ENCODE peak calls at places on chromosomes 4 and X, in eight cellular contexts. L is PC-3, U is upper lobe of right lung, T is AG10803, O is cardiac fibroblast, F is suprapubic skin, C is psoas muscle, Y is HFF-Myc. Q is an unnamed sample.

GRCh38 chr4:60805500-60806313 is 394.4 kb upstream of the ADGRL3 start:
- DNase-seq in L (peak; percentile 78), U (no peak), T (peak; percentile 0), O (peak; percentile 65), F (no peak), C (no peak), Y (peak; percentile 2), Q (peak; percentile 57)

GRCh38 chr4:100872811-100873210 is 355.0 kb upstream of the EMCN start:
- DNase-seq in L (no peak), U (no peak), T (peak; percentile 4), O (no peak), F (no peak), C (no peak), Y (no peak), Q (peak; percentile 5)

GRCh38 chrX:17627026-17627425 is 110.3 kb upstream of the SCML1 start:
- DNase-seq in L (no peak), U (no peak), T (no peak), O (no peak), F (no peak), C (no peak), Y (no peak), Q (no peak)

GRCh38 chr4:147984065-147984777 is 252.3 kb downstream of the ARHGAP10 start:
- DNase-seq in L (peak; percentile 60), U (no peak), T (peak; percentile 51), O (peak; percentile 66), F (no peak), C (no peak), Y (peak; percentile 38), Q (peak; percentile 47)

GRCh38 chr4:98470831-98471230 is 187.6 kb downstream of the TSPAN5 start:
- DNase-seq in L (no peak), U (no peak), T (no peak), O (no peak), F (no peak), C (no peak), Y (no peak), Q (no peak)

GRCh38 chr4:8538703-8539567 is 41.3 kb upstream of the GPR78 start:
- DNase-seq in L (peak; percentile 96), U (peak; percentile 53), T (peak; percentile 72), O (peak; percentile 84), F (no peak), C (peak; percentile 36), Y (no peak), Q (peak; percentile 79)

GRCh38 chrX:102516314-102516936 is at the start of gene TMSB15A:
- DNase-seq in L (peak; percentile 29), U (peak; percentile 82), T (peak; percentile 12), O (peak; percentile 18), F (peak; percentile 72), C (peak; percentile 68), Y (no peak), Q (peak; percentile 29)

GRCh38 chr4:85514117-85514516 is 39.2 kb downstream of the ARHGAP24 start:
- DNase-seq in L (no peak), U (no peak), T (no peak), O (no peak), F (no peak), C (no peak), Y (no peak), Q (no peak)

GRCh38 chrX:116806288-116806802 is 343.6 kb upstream of the CT83 start:
- DNase-seq in L (no peak), U (no peak), T (no peak), O (no peak), F (no peak), C (no peak), Y (no peak), Q (no peak)

GRCh38 chr4:65083076-65083475 is 587.2 kb downstream of the EPHA5 start:
- DNase-seq in L (no peak), U (no peak), T (no peak), O (peak; percentile 10), F (no peak), C (no peak), Y (no peak), Q (peak; percentile 5)

GRCh38 chr4:82851902-82852750 is 38.8 kb downstream of the SEC31A start:
- DNase-seq in L (peak; percentile 60), U (no peak), T (peak; percentile 29), O (peak; percentile 61), F (no peak), C (no peak), Y (no peak), Q (peak; percentile 42)

GRCh38 chr4:83369825-83370639 is 35.4 kb upstream of the HPSE start:
- DNase-seq in L (no peak), U (no peak), T (peak; percentile 26), O (peak; percentile 21), F (no peak), C (no peak), Y (no peak), Q (no peak)

GRCh38 chrX:1463581-1464281 is 11.0 kb upstream of the ASMTL start:
- DNase-seq in L (no peak), U (peak; percentile 40), T (no peak), O (no peak), F (peak; percentile 30), C (no peak), Y (no peak), Q (no peak)

GRCh38 chrX:13985697-13986435 is 43.8 kb downstream of the GEMIN8 start:
- DNase-seq in L (no peak), U (no peak), T (no peak), O (no peak), F (no peak), C (no peak), Y (no peak), Q (no peak)

GRCh38 chrX:109270580-109271484 is 211.1 kb downstream of the GUCY2F start:
- DNase-seq in L (no peak), U (peak; percentile 64), T (no peak), O (peak; percentile 49), F (no peak), C (no peak), Y (no peak), Q (peak; percentile 94)

GRCh38 chr4:122517345-122517744 is 60.8 kb upstream of the IL2 start:
- DNase-seq in L (no peak), U (no peak), T (no peak), O (no peak), F (no peak), C (no peak), Y (no peak), Q (no peak)

GRCh38 chr4:125420499-125420898 is 105.7 kb downstream of the FAT4 start:
- DNase-seq in L (no peak), U (no peak), T (no peak), O (no peak), F (no peak), C (no peak), Y (no peak), Q (no peak)

GRCh38 chr4:121656269-121656641 is 40.5 kb downstream of the ANXA5 start:
- DNase-seq in L (peak; percentile 62), U (no peak), T (peak; percentile 83), O (peak; percentile 86), F (no peak), C (peak; percentile 31), Y (peak; percentile 46), Q (peak; percentile 83)

GRCh38 chr4:6198278-6198677 is 2.1 kb downstream of the JAKMIP1 start:
- DNase-seq in L (no peak), U (no peak), T (no peak), O (no peak), F (no peak), C (no peak), Y (no peak), Q (no peak)

GRCh38 chrX:110381216-110381615 is 22.6 kb downstream of the RTL9 start:
- DNase-seq in L (peak; percentile 44), U (no peak), T (peak; percentile 58), O (peak; percentile 36), F (no peak), C (no peak), Y (no peak), Q (no peak)

GRCh38 chr4:183504930-183505555 is at the start of gene ING2:
- DNase-seq in L (no peak), U (no peak), T (peak; percentile 63), O (no peak), F (peak; percentile 82), C (no peak), Y (no peak), Q (peak; percentile 82)

GRCh38 chr4:183505556-183506388 is 914 bp downstream of the ING2 start:
- DNase-seq in L (peak; percentile 71), U (peak; percentile 94), T (peak; percentile 82), O (peak; percentile 90), F (peak; percentile 93), C (peak; percentile 85), Y (peak; percentile 54), Q (peak; percentile 90)

GRCh38 chr4:183506389-183506735 is 1.5 kb downstream of the ING2 start:
- DNase-seq in L (no peak), U (no peak), T (no peak), O (no peak), F (no peak), C (no peak), Y (no peak), Q (no peak)

GRCh38 chr4:183503497-183504063 is 1.3 kb upstream of the ING2 start:
- DNase-seq in L (peak; percentile 35), U (no peak), T (no peak), O (no peak), F (peak; percentile 75), C (no peak), Y (no peak), Q (peak; percentile 19)

GRCh38 chr4:183504064-183504929 is 561 bp upstream of the ING2 start:
- DNase-seq in L (peak; percentile 95), U (peak; percentile 100), T (peak; percentile 97), O (peak; percentile 97), F (peak; percentile 99), C (peak; percentile 100), Y (peak; percentile 77), Q (peak; percentile 99)
- TF ChIP-seq CTCF in L (no peak), U (peak; percentile 34), T (peak; percentile 21), O (no peak), F (peak; percentile 33), C (peak; percentile 27), Y (peak; percentile 7), Q (peak; percentile 22)

DNA sequence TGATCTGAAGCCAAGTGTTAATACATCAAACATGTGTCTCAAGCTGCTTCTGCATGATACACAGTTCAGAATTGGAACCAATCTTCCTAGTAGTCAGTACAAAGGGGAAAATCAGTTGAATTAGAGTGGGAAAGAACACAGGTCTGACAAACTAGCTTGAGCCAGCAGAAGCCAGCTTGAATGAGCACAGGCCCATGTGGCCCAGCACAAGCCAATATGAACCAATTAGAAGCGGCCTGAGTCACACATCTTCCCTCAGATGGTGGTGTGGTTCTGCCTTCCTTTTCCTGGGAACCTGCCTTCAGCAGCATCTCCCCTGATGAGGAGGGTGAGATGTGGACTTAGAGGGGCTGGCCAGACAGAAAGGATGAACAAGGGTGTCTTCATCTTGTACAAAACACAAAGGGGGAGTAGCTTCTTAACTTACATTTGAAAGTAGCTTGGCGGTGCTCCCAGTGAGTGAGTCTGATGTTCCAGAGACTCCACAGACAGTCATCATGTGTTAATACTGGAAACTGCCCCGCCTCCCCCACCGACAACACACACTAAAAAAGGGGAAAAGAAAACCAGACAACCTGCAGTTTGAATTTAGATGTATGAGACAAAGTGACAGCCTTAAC is 72.0 kb downstream of the FRMPD4 start:
- DNase-seq in L (peak; percentile 84), U (no peak), T (peak; percentile 70), O (peak; percentile 89), F (no peak), C (peak; percentile 13), Y (no peak), Q (peak; percentile 48)
- H3K4me3 ChIP-seq in L (peak overlapping the region; percentile 44), U (no peak overlapping the region), T (no peak overlapping the region), O (no peak overlapping the region), F (no peak overlapping the region), C (no peak overlapping the region), Y (no peak overlapping the region), Q (no peak overlapping the region)

GRCh38 chr4:38670939-38671593 is 7.1 kb downstream of the KLF3 start:
- DNase-seq in L (peak; percentile 33), U (no peak), T (no peak), O (no peak), F (no peak), C (no peak), Y (no peak), Q (no peak)
- TF ChIP-seq CTCF in L (no peak), U (no peak), T (no peak), O (no peak), F (no peak), C (no peak), Y (no peak), Q (no peak)

GRCh38 chrX:137982791-137983190 is 416.9 kb downstream of the ZIC3 start:
- DNase-seq in L (no peak), U (no peak), T (no peak), O (no peak), F (no peak), C (no peak), Y (no peak), Q (no peak)
- H3K4me3 ChIP-seq in L (no peak overlapping the region), U (no peak overlapping the region), T (no peak overlapping the region), O (no peak overlapping the region), F (no peak overlapping the region), C (no peak overlapping the region), Y (no peak overlapping the region), Q (no peak overlapping the region)